ENCODE peak calls at places on chromosomes 11 and 22, in seven cellular contexts. G is stimulated activated CD4-positive, alpha-beta T cell treated with anti-CD3 and anti-CD28 coated beads, Interleukin-2, amount 100 ng/mL, for 48 hours; N is HS-27A; I is NCI-H1105 treated with DMSO at 0.1 percent for 48 hours; S is A673; H is aorta; X is lung. F is an unnamed sample.

GRCh38 chr11:41245704-41246398 is 213.6 kb downstream of the LRRC4C start:
- DNase-seq in S (no peak), N (no peak), H (peak), G (no peak), I (no peak), X (no peak), F (no peak)

GRCh38 chr11:2981130-2981529 is 11.0 kb downstream of the NAP1L4 start:
- DNase-seq in S (no peak), I (no peak), X (no peak), H (no peak), G (no peak), N (no peak), F (no peak)

GRCh38 chr22:50542416-50542927 is 3.2 kb upstream of the KLHDC7B start:
- DNase-seq in G (no peak), N (no peak), H (peak), I (no peak), X (peak), S (no peak), F (no peak)

GRCh38 chr11:67303989-67304411 is 670 bp downstream of the SSH3 start:
- DNase-seq in G (no peak), X (no peak), I (no peak), H (no peak), S (no peak), N (no peak), F (peak)

GRCh38 chr11:109037856-109038780 is 373.2 kb downstream of the DDX10 start:
- DNase-seq in G (no peak), X (no peak), H (no peak), S (peak), I (no peak), N (peak), F (no peak)

GRCh38 chr22:32920032-32920628 is 118.6 kb downstream of the TIMP3 start:
- DNase-seq in N (no peak), G (no peak), I (no peak), H (peak), S (no peak), X (peak), F (peak)

GRCh38 chr22:37340331-37341262 is 58.3 kb downstream of the CYTH4 start:
- DNase-seq in G (no peak), H (no peak), S (no peak), X (no peak), N (no peak), I (peak), F (no peak)

GRCh38 chr11:7673724-7674434 is 579 bp upstream of the CYB5R2 start:
- DNase-seq in G (no peak), N (no peak), X (no peak), I (peak), H (no peak), S (no peak), F (peak)

GRCh38 chr22:31302021-31302420 is 9.7 kb upstream of the PIK3IP1 start:
- DNase-seq in H (no peak), G (no peak), S (no peak), X (no peak), N (no peak), I (peak), F (no peak)

GRCh38 chr11:101913631-101914030 is 1.2 kb upstream of the CEP126 start:
- DNase-seq in N (no peak), H (no peak), I (no peak), G (no peak), S (no peak), X (no peak), F (no peak)

GRCh38 chr11:118353084-118353710 is 6.2 kb upstream of the UBE4A start:
- DNase-seq in X (no peak), H (no peak), G (no peak), S (peak), I (peak), N (no peak), F (no peak)

GRCh38 chr22:38273135-38273761 is 438 bp upstream of the TMEM184B start:
- DNase-seq in H (no peak), X (no peak), N (no peak), S (no peak), I (peak), G (no peak), F (no peak)

GRCh38 chr22:21865041-21865440 is 2.4 kb downstream of the MAPK1 start:
- DNase-seq in N (peak), X (peak), S (peak), I (peak), H (peak), G (peak), F (peak)

GRCh38 chr11:26994579-26995210 is 783 bp downstream of the FIBIN start:
- DNase-seq in H (peak), X (no peak), S (no peak), N (no peak), G (no peak), I (no peak), F (peak)

GRCh38 chr22:48923165-48923875 is 904.4 kb downstream of the BRD1 start:
- DNase-seq in I (peak), N (no peak), G (no peak), S (no peak), X (no peak), H (no peak), F (no peak)